ENCODE peak calls at places on chromosomes 11 and 22, in ten cellular contexts. One of them, this sample, is unnamed.

GRCh38 chr11:109034341-109034696 is 369.4 kb downstream of the DDX10 start:
- DNase-seq in neural progenitor cell: no peak
- DNase-seq in heart right ventricle: no peak
- DNase-seq in thoracic aorta: no peak
- DNase-seq in transverse colon: no peak
- DNase-seq in CD4-positive, alpha-beta memory T cell: no peak
- DNase-seq in neuronal stem cell: no peak
- DNase-seq in PC-9: no peak
- DNase-seq in colonic mucosa: no peak
- DNase-seq in left ventricle myocardium inferior: no peak
- DNase-seq in this sample: no peak

GRCh38 chr22:27581688-27582087 is 219.9 kb downstream of the MN1 start:
- DNase-seq in thoracic aorta: peak; percentile 13
- DNase-seq in heart right ventricle: peak; percentile 89
- DNase-seq in PC-9: no peak
- DNase-seq in transverse colon: peak; percentile 61
- DNase-seq in neural progenitor cell: no peak
- DNase-seq in CD4-positive, alpha-beta memory T cell: no peak
- DNase-seq in colonic mucosa: peak; percentile 52
- DNase-seq in neuronal stem cell: no peak
- DNase-seq in left ventricle myocardium inferior: peak; percentile 91
- DNase-seq in this sample: no peak

GRCh38 chr11:61752925-61753551 is 602 bp downstream of the MYRF start:
- DNase-seq in left ventricle myocardium inferior: no peak
- DNase-seq in heart right ventricle: no peak
- DNase-seq in colonic mucosa: no peak
- DNase-seq in PC-9: no peak
- DNase-seq in neuronal stem cell: no peak
- DNase-seq in CD4-positive, alpha-beta memory T cell: no peak
- DNase-seq in transverse colon: no peak
- DNase-seq in thoracic aorta: no peak
- DNase-seq in neural progenitor cell: no peak
- DNase-seq in this sample: no peak

GRCh38 chr11:71263391-71263790 is 11.0 kb upstream of the SHANK2 start:
- DNase-seq in PC-9: no peak
- DNase-seq in heart right ventricle: no peak
- DNase-seq in neuronal stem cell: no peak
- DNase-seq in CD4-positive, alpha-beta memory T cell: no peak
- DNase-seq in left ventricle myocardium inferior: no peak
- DNase-seq in transverse colon: no peak
- DNase-seq in thoracic aorta: no peak
- DNase-seq in neural progenitor cell: no peak
- DNase-seq in colonic mucosa: no peak
- DNase-seq in this sample: no peak

GRCh38 chr11:14232652-14233051 is 126.3 kb downstream of the RRAS2 start:
- DNase-seq in thoracic aorta: no peak
- DNase-seq in heart right ventricle: no peak
- DNase-seq in CD4-positive, alpha-beta memory T cell: no peak
- DNase-seq in colonic mucosa: no peak
- DNase-seq in neural progenitor cell: peak; percentile 39
- DNase-seq in left ventricle myocardium inferior: no peak
- DNase-seq in transverse colon: no peak
- DNase-seq in PC-9: no peak
- DNase-seq in neuronal stem cell: no peak
- DNase-seq in this sample: no peak

GRCh38 chr11:130653838-130654601 is 205.6 kb downstream of the ADAMTS15 start:
- DNase-seq in transverse colon: peak; percentile 64
- DNase-seq in colonic mucosa: peak; percentile 61
- DNase-seq in PC-9: peak; percentile 59
- DNase-seq in neural progenitor cell: no peak
- DNase-seq in thoracic aorta: peak; percentile 69
- DNase-seq in left ventricle myocardium inferior: peak; percentile 86
- DNase-seq in CD4-positive, alpha-beta memory T cell: no peak
- DNase-seq in neuronal stem cell: no peak
- DNase-seq in heart right ventricle: peak; percentile 84
- DNase-seq in this sample: no peak

GRCh38 chr11:105357146-105357545 is 217.6 kb upstream of the CARD18 start:
- DNase-seq in CD4-positive, alpha-beta memory T cell: no peak
- DNase-seq in PC-9: no peak
- DNase-seq in neuronal stem cell: no peak
- DNase-seq in heart right ventricle: no peak
- DNase-seq in thoracic aorta: no peak
- DNase-seq in colonic mucosa: no peak
- DNase-seq in neural progenitor cell: no peak
- DNase-seq in left ventricle myocardium inferior: no peak
- DNase-seq in transverse colon: no peak
- DNase-seq in this sample: no peak

GRCh38 chr22:19820880-19821522 is 33.7 kb downstream of the GNB1L start:
- DNase-seq in CD4-positive, alpha-beta memory T cell: no peak
- DNase-seq in left ventricle myocardium inferior: no peak
- DNase-seq in transverse colon: no peak
- DNase-seq in heart right ventricle: no peak
- DNase-seq in colonic mucosa: peak; percentile 10
- DNase-seq in PC-9: no peak
- DNase-seq in thoracic aorta: no peak
- DNase-seq in neuronal stem cell: no peak
- DNase-seq in neural progenitor cell: peak; percentile 47
- DNase-seq in this sample: no peak

GRCh38 chr11:18958221-18958910 is 19.2 kb upstream of the MRGPRX1 start:
- DNase-seq in PC-9: peak; percentile 56
- DNase-seq in neuronal stem cell: no peak
- DNase-seq in heart right ventricle: no peak
- DNase-seq in colonic mucosa: no peak
- DNase-seq in thoracic aorta: no peak
- DNase-seq in left ventricle myocardium inferior: no peak
- DNase-seq in neural progenitor cell: no peak
- DNase-seq in CD4-positive, alpha-beta memory T cell: no peak
- DNase-seq in transverse colon: no peak
- DNase-seq in this sample: no peak

GRCh38 chr11:97968071-97968470 is 1052.7 kb upstream of the CNTN5 start:
- DNase-seq in PC-9: no peak
- DNase-seq in CD4-positive, alpha-beta memory T cell: no peak
- DNase-seq in left ventricle myocardium inferior: no peak
- DNase-seq in transverse colon: no peak
- DNase-seq in neural progenitor cell: no peak
- DNase-seq in heart right ventricle: no peak
- DNase-seq in neuronal stem cell: no peak
- DNase-seq in thoracic aorta: no peak
- DNase-seq in colonic mucosa: no peak
- DNase-seq in this sample: no peak

GRCh38 chr11:31815743-31816466 is 4.8 kb upstream of the PAX6 start:
- DNase-seq in thoracic aorta: no peak
- DNase-seq in left ventricle myocardium inferior: no peak
- DNase-seq in transverse colon: no peak
- DNase-seq in PC-9: no peak
- DNase-seq in neuronal stem cell: no peak
- DNase-seq in colonic mucosa: no peak
- DNase-seq in heart right ventricle: no peak
- DNase-seq in CD4-positive, alpha-beta memory T cell: no peak
- DNase-seq in neural progenitor cell: peak; percentile 57
- DNase-seq in this sample: peak; percentile 4

GRCh38 chr11:31818874-31819331 is 7.8 kb upstream of the PAX6 start:
- DNase-seq in colonic mucosa: no peak
- DNase-seq in thoracic aorta: no peak
- DNase-seq in neuronal stem cell: peak; percentile 15
- DNase-seq in heart right ventricle: no peak
- DNase-seq in CD4-positive, alpha-beta memory T cell: no peak
- DNase-seq in PC-9: no peak
- DNase-seq in left ventricle myocardium inferior: no peak
- DNase-seq in neural progenitor cell: peak; percentile 39
- DNase-seq in transverse colon: no peak
- DNase-seq in this sample: no peak

GRCh38 chr11:31817621-31818493 is 6.7 kb upstream of the PAX6 start:
- DNase-seq in heart right ventricle: no peak
- DNase-seq in neural progenitor cell: peak; percentile 79
- DNase-seq in neuronal stem cell: peak; percentile 38
- DNase-seq in PC-9: no peak
- DNase-seq in left ventricle myocardium inferior: no peak
- DNase-seq in CD4-positive, alpha-beta memory T cell: no peak
- DNase-seq in transverse colon: no peak
- DNase-seq in colonic mucosa: no peak
- DNase-seq in thoracic aorta: no peak
- DNase-seq in this sample: no peak

GRCh38 chr11:31817054-31817620 is 6.0 kb upstream of the PAX6 start:
- DNase-seq in colonic mucosa: no peak
- DNase-seq in transverse colon: no peak
- DNase-seq in neuronal stem cell: peak; percentile 61
- DNase-seq in thoracic aorta: no peak
- DNase-seq in neural progenitor cell: peak; percentile 86
- DNase-seq in CD4-positive, alpha-beta memory T cell: no peak
- DNase-seq in PC-9: no peak
- DNase-seq in left ventricle myocardium inferior: no peak
- DNase-seq in heart right ventricle: no peak
- DNase-seq in this sample: no peak

GRCh38 chr11:31816467-31817053 is 5.4 kb upstream of the PAX6 start:
- DNase-seq in heart right ventricle: no peak
- DNase-seq in CD4-positive, alpha-beta memory T cell: no peak
- DNase-seq in thoracic aorta: no peak
- DNase-seq in left ventricle myocardium inferior: no peak
- DNase-seq in PC-9: no peak
- DNase-seq in colonic mucosa: peak; percentile 56
- DNase-seq in neural progenitor cell: peak; percentile 39
- DNase-seq in neuronal stem cell: peak; percentile 21
- DNase-seq in transverse colon: peak; percentile 33
- DNase-seq in this sample: no peak
- H3K27me3 ChIP-seq in heart right ventricle: peaks cover 83% of the 10 kb centered on the region
- H3K27me3 ChIP-seq in CD4-positive, alpha-beta memory T cell: peaks cover 73% of the 10 kb centered on the region
- H3K27me3 ChIP-seq in thoracic aorta: peaks cover 43% of the 10 kb centered on the region
- H3K27me3 ChIP-seq in left ventricle myocardium inferior: peaks cover 100% of the 10 kb centered on the region
- H3K27me3 ChIP-seq in PC-9: no peaks in the 10 kb centered on the region
- H3K27me3 ChIP-seq in colonic mucosa: peaks cover 96% of the 10 kb centered on the region
- H3K27me3 ChIP-seq in neural progenitor cell: peaks cover 92% of the 10 kb centered on the region
- H3K27me3 ChIP-seq in neuronal stem cell: peaks cover 75% of the 10 kb centered on the region
- H3K27me3 ChIP-seq in transverse colon: peaks cover 100% of the 10 kb centered on the region
- H3K27me3 ChIP-seq in this sample: peaks cover 27% of the 10 kb centered on the region

GRCh38 chr11:96277696-96278038 is 65.3 kb downstream of the MAML2 start:
- DNase-seq in thoracic aorta: no peak
- DNase-seq in transverse colon: no peak
- DNase-seq in CD4-positive, alpha-beta memory T cell: no peak
- DNase-seq in neuronal stem cell: no peak
- DNase-seq in left ventricle myocardium inferior: no peak
- DNase-seq in PC-9: no peak
- DNase-seq in neural progenitor cell: no peak
- DNase-seq in heart right ventricle: no peak
- DNase-seq in colonic mucosa: no peak
- DNase-seq in this sample: no peak
- H3K4me1 ChIP-seq in thoracic aorta: peaks cover 10% of the 10 kb centered on the region
- H3K4me1 ChIP-seq in transverse colon: peaks cover 54% of the 10 kb centered on the region
- H3K4me1 ChIP-seq in CD4-positive, alpha-beta memory T cell: peaks cover 55% of the 10 kb centered on the region
- H3K4me1 ChIP-seq in neuronal stem cell: peaks cover 13% of the 10 kb centered on the region
- H3K4me1 ChIP-seq in left ventricle myocardium inferior: peaks cover 16% of the 10 kb centered on the region
- H3K4me1 ChIP-seq in PC-9: peaks cover 72% of the 10 kb centered on the region
- H3K4me1 ChIP-seq in neural progenitor cell: peaks cover 6% of the 10 kb centered on the region
- H3K4me1 ChIP-seq in heart right ventricle: peaks cover 7% of the 10 kb centered on the region
- H3K4me1 ChIP-seq in colonic mucosa: peaks cover 9% of the 10 kb centered on the region
- H3K4me1 ChIP-seq in this sample: peaks cover 23% of the 10 kb centered on the region

GRCh38 chr22:41526802-41527799 is 17.2 kb downstream of the POLR3H start:
- DNase-seq in neural progenitor cell: peak; percentile 47
- DNase-seq in left ventricle myocardium inferior: peak; percentile 50
- DNase-seq in PC-9: peak; percentile 46
- DNase-seq in neuronal stem cell: no peak
- DNase-seq in thoracic aorta: no peak
- DNase-seq in heart right ventricle: no peak
- DNase-seq in CD4-positive, alpha-beta memory T cell: peak; percentile 62
- DNase-seq in colonic mucosa: peak; percentile 50
- DNase-seq in transverse colon: peak; percentile 55
- DNase-seq in this sample: no peak

GRCh38 chr22:41526226-41526531 is 18.1 kb downstream of the POLR3H start:
- DNase-seq in thoracic aorta: no peak
- DNase-seq in CD4-positive, alpha-beta memory T cell: no peak
- DNase-seq in colonic mucosa: no peak
- DNase-seq in left ventricle myocardium inferior: no peak
- DNase-seq in neuronal stem cell: no peak
- DNase-seq in transverse colon: no peak
- DNase-seq in heart right ventricle: no peak
- DNase-seq in neural progenitor cell: no peak
- DNase-seq in PC-9: no peak
- DNase-seq in this sample: no peak

GRCh38 chr22:41524809-41525449 is 19.3 kb downstream of the POLR3H start:
- DNase-seq in left ventricle myocardium inferior: no peak
- DNase-seq in thoracic aorta: no peak
- DNase-seq in neuronal stem cell: no peak
- DNase-seq in colonic mucosa: peak; percentile 38
- DNase-seq in CD4-positive, alpha-beta memory T cell: peak; percentile 65
- DNase-seq in PC-9: no peak
- DNase-seq in heart right ventricle: no peak
- DNase-seq in neural progenitor cell: no peak
- DNase-seq in transverse colon: peak; percentile 38
- DNase-seq in this sample: no peak

GRCh38 chr22:41524283-41524682 is 20.0 kb downstream of the POLR3H start:
- DNase-seq in heart right ventricle: peak; percentile 62
- DNase-seq in PC-9: no peak
- DNase-seq in thoracic aorta: peak; percentile 55
- DNase-seq in CD4-positive, alpha-beta memory T cell: no peak
- DNase-seq in neuronal stem cell: no peak
- DNase-seq in left ventricle myocardium inferior: peak; percentile 71
- DNase-seq in neural progenitor cell: no peak
- DNase-seq in transverse colon: peak; percentile 59
- DNase-seq in colonic mucosa: peak; percentile 40
- DNase-seq in this sample: no peak

DNA sequence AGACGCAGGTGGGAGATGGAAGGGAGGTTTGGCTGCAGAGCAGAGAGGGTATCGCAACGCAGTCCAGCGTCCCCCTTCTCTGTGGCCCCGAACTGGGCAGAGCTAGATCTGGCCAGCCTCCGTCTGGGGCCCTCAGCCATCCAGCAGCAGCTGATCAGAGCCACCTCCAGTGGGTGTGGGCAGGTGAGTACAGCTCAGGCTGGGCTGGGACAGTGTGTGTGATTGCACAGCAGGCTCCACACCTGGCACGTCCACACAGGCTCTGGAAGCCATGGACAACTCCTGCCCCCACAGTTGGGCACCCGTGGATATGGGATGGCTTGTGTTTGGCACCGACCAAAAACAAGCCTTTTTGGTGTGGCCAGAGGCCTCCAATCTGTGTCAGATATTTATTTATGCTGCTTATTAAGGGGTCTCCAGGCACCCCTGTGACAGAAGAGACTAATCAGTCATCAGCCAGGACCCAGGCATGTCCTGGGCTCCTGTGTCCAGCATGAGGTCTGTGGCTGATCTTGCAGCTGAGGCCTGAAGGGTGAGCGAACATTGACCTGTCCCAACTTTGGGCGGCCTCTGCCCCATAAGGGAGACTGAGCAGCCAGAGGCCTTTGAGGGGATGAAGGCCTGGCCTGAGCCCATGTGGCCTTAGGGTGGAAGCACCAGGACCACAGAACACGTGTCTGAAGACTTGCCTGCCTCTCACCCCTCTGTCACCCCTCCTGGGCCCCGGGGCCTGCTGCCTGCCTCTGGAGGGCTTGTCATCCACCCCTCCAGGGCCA is 18.6 kb downstream of the POLR3H start:
- DNase-seq in thoracic aorta: no peak
- DNase-seq in neural progenitor cell: no peak
- DNase-seq in PC-9: no peak
- DNase-seq in colonic mucosa: no peak
- DNase-seq in heart right ventricle: no peak
- DNase-seq in neuronal stem cell: no peak
- DNase-seq in left ventricle myocardium inferior: no peak
- DNase-seq in CD4-positive, alpha-beta memory T cell: no peak
- DNase-seq in transverse colon: no peak
- DNase-seq in this sample: no peak
- H3K27ac ChIP-seq in thoracic aorta: peak overlapping the region; percentile 97
- H3K27ac ChIP-seq in neural progenitor cell: peak overlapping the region; percentile 29
- H3K27ac ChIP-seq in PC-9: no peak overlapping the region
- H3K27ac ChIP-seq in colonic mucosa: peak overlapping the region; percentile 70
- H3K27ac ChIP-seq in heart right ventricle: peak overlapping the region; percentile 90
- H3K27ac ChIP-seq in neuronal stem cell: no peak overlapping the region
- H3K27ac ChIP-seq in left ventricle myocardium inferior: peak overlapping the region; percentile 92
- H3K27ac ChIP-seq in CD4-positive, alpha-beta memory T cell: peak overlapping the region; percentile 54
- H3K27ac ChIP-seq in transverse colon: peak overlapping the region; percentile 81
- H3K27ac ChIP-seq in this sample: no peak overlapping the region

GRCh38 chr11:1540074-1540473 is 32.0 kb downstream of the DUSP8 start:
- DNase-seq in left ventricle myocardium inferior: no peak
- DNase-seq in CD4-positive, alpha-beta memory T cell: no peak
- DNase-seq in neural progenitor cell: no peak
- DNase-seq in PC-9: no peak
- DNase-seq in transverse colon: no peak
- DNase-seq in thoracic aorta: no peak
- DNase-seq in heart right ventricle: no peak
- DNase-seq in colonic mucosa: no peak
- DNase-seq in neuronal stem cell: no peak
- DNase-seq in this sample: no peak
- H3K27me3 ChIP-seq in left ventricle myocardium inferior: peaks cover 19% of the 10 kb centered on the region
- H3K27me3 ChIP-seq in CD4-positive, alpha-beta memory T cell: peaks cover 3% of the 10 kb centered on the region
- H3K27me3 ChIP-seq in neural progenitor cell: peaks cover 53% of the 10 kb centered on the region
- H3K27me3 ChIP-seq in PC-9: peaks cover 8% of the 10 kb centered on the region
- H3K27me3 ChIP-seq in transverse colon: peaks cover 3% of the 10 kb centered on the region
- H3K27me3 ChIP-seq in thoracic aorta: no peaks in the 10 kb centered on the region
- H3K27me3 ChIP-seq in heart right ventricle: no peaks in the 10 kb centered on the region
- H3K27me3 ChIP-seq in colonic mucosa: no peaks in the 10 kb centered on the region
- H3K27me3 ChIP-seq in neuronal stem cell: peaks cover 54% of the 10 kb centered on the region
- H3K27me3 ChIP-seq in this sample: no peaks in the 10 kb centered on the region